ENCODE peak calls at places on chromosomes 4 and X, in four cellular contexts. Z is GF-D8; E is colonic mucosa; U is activated CD4-positive, alpha-beta T cell treated with anti-CD3 and anti-CD28 coated beads, Interleukin-2, amount 10 ng/mL, durations not matched to agents 7 days and 5 days. R is an unnamed sample.

GRCh38 chrX:49627030-49627777 is 28.4 kb downstream of the GAGE1 start:
- DNase-seq in Z (no peak), E (no peak), U (peak; percentile 60), R (peak; percentile 1)

GRCh38 chr4:19285146-19285545 is 966.6 kb upstream of the SLIT2 start:
- DNase-seq in Z (no peak), E (no peak), U (no peak), R (no peak)

GRCh38 chr4:166600264-166600663 is 634.0 kb downstream of the SPOCK3 start:
- DNase-seq in Z (no peak), E (no peak), U (no peak), R (no peak)

GRCh38 chrX:43655961-43656494 is at the start of gene MAOA:
- DNase-seq in Z (no peak), E (peak; percentile 93), U (peak; percentile 26), R (no peak)

GRCh38 chr4:24482871-24483270 is 101.5 kb downstream of the DHX15 start:
- DNase-seq in Z (no peak), E (no peak), U (no peak), R (no peak)

GRCh38 chr4:186249785-186250739 is 15.9 kb upstream of the F11 start:
- DNase-seq in Z (no peak), E (no peak), U (no peak), R (no peak)

GRCh38 chr4:11769425-11769824 is 340.7 kb upstream of the HS3ST1 start:
- DNase-seq in Z (no peak), E (no peak), U (no peak), R (no peak)

GRCh38 chr4:128468485-128468989 is 180.9 kb upstream of the PGRMC2 start:
- DNase-seq in Z (no peak), E (peak; percentile 83), U (no peak), R (no peak)

GRCh38 chrX:77788050-77788449 is 2.0 kb upstream of the ATRX start:
- DNase-seq in Z (peak; percentile 75), E (peak; percentile 61), U (peak; percentile 44), R (no peak)

GRCh38 chrX:45803383-45803921 is 602.8 kb upstream of the DIPK2B start:
- DNase-seq in Z (no peak), E (no peak), U (no peak), R (peak; percentile 70)

GRCh38 chrX:154486396-154487207 is at the start of gene UBL4A:
- DNase-seq in Z (no peak), E (peak; percentile 54), U (peak; percentile 48), R (peak; percentile 38)

GRCh38 chrX:95318882-95319281 is 1365.8 kb upstream of the DIAPH2 start:
- DNase-seq in Z (no peak), E (no peak), U (no peak), R (peak; percentile 2)

GRCh38 chr4:77921701-77922100 is 59.1 kb downstream of the MRPL1 start:
- DNase-seq in Z (no peak), E (no peak), U (no peak), R (no peak)

R was measured in HL-60.